ENCODE peak calls at places on chromosome 7, in eight cellular contexts. J, X, V, M, Q, F, U and R are unnamed samples.

GRCh38 chr7:130490888-130491771 is 755 bp upstream of the MEST start:
- DNase-seq in M (no peak), F (no peak), V (peak), Q (peak), U (no peak), J (peak), X (peak), R (no peak)

GRCh38 chr7:155206286-155207020 is 91.2 kb upstream of the INSIG1 start:
- DNase-seq in F (peak), V (no peak), J (peak), M (no peak), Q (peak), X (no peak), U (no peak), R (peak)

GRCh38 chr7:32611201-32611691 is 116.0 kb downstream of the AVL9 start:
- DNase-seq in J (no peak), Q (no peak), U (no peak), M (no peak), V (no peak), F (no peak), X (peak), R (no peak)

GRCh38 chr7:71267734-71268133 is 135.8 kb downstream of the GALNT17 start:
- DNase-seq in X (peak), V (no peak), M (no peak), F (no peak), U (no peak), J (no peak), Q (no peak), R (no peak)

GRCh38 chr7:81926154-81926553 is 156.3 kb upstream of the HGF start:
- DNase-seq in Q (no peak), X (no peak), M (no peak), U (no peak), J (no peak), V (no peak), F (no peak), R (no peak)

GRCh38 chr7:55552320-55553086 is 19.8 kb downstream of the VOPP1 start:
- DNase-seq in J (peak), Q (peak), V (no peak), U (no peak), M (no peak), F (no peak), X (no peak), R (no peak)

GRCh38 chr7:5750026-5750425 is 31.4 kb downstream of the RNF216 start:
- DNase-seq in F (no peak), X (no peak), J (no peak), V (no peak), U (no peak), Q (no peak), M (no peak), R (no peak)

GRCh38 chr7:130008941-130009847 is 42.0 kb downstream of the ZC3HC1 start:
- DNase-seq in M (peak), X (no peak), U (peak), V (no peak), Q (peak), J (peak), F (no peak), R (no peak)

GRCh38 chr7:154598405-154598804 is 404.5 kb downstream of the PAXIP1 start:
- DNase-seq in M (no peak), F (no peak), Q (no peak), U (no peak), V (no peak), X (no peak), J (no peak), R (no peak)

GRCh38 chr7:36563706-36564325 is 160.5 kb downstream of the AOAH start:
- DNase-seq in V (no peak), F (no peak), M (no peak), J (no peak), X (no peak), U (no peak), Q (no peak), R (no peak)

GRCh38 chr7:77184990-77185389 is 14.6 kb downstream of the FGL2 start:
- DNase-seq in Q (no peak), U (no peak), X (no peak), V (no peak), M (no peak), J (no peak), F (no peak), R (no peak)

GRCh38 chr7:13166801-13167200 is 479.4 kb downstream of the ARL4A start:
- DNase-seq in X (no peak), F (no peak), J (no peak), Q (no peak), V (no peak), U (no peak), M (no peak), R (no peak)

GRCh38 chr7:13169356-13169755 is 481.9 kb downstream of the ARL4A start:
- DNase-seq in X (no peak), M (no peak), V (no peak), U (no peak), F (no peak), Q (no peak), J (no peak), R (no peak)

GRCh38 chr7:13161125-13161524 is 473.7 kb downstream of the ARL4A start:
- DNase-seq in M (no peak), F (no peak), V (no peak), J (no peak), U (no peak), Q (no peak), X (no peak), R (no peak)

GRCh38 chr7:13165854-13166253 is 478.4 kb downstream of the ARL4A start:
- DNase-seq in U (no peak), V (no peak), X (no peak), F (no peak), Q (no peak), M (no peak), J (no peak), R (no peak)
- TF ChIP-seq POLR2AphosphoS5 in U (no peak), V (no peak), X (no peak), F (no peak), Q (no peak), M (no peak), J (no peak), R (no peak)

DNA sequence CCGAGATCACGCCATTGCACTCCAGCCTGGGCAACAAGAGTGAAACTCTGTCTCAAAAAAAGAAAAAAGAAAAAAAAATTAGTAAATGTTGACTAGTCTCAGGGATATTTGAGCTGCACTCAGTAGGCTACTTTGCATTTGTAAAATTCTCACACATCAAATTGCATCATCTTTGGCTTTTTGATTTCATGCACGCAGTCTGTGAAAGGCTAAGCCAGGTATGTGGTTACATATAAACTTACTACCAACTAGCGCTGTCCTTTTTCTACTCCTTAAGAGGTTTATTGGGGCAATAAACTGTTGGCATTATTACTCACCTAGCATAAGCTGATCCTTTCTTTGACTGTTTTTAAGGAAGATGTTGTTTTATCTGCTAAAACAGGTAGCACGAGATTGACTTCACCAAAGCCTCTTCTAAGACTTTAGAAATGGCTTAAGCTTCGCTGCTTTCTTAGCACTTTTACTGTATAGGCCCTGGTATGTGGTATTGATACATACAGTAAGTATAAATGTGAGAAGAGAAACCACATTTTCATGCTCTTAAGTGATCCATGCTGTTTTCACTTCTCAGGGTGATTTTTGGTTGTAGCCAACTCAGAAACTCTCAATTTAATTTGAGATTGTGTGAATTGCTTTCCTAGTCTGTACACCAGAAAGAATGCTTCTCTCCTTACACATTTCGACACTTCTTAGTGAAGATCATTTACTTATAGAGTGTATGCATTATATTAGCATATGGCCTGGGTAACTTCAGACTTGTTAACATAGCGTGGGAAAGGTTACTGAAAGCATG is 323.9 kb downstream of the AUTS2 start:
- DNase-seq in X (no peak), U (no peak), M (no peak), V (no peak), F (no peak), Q (no peak), J (no peak), R (no peak)
- TF ChIP-seq POLR2AphosphoS5 in X (no peak), U (no peak), M (no peak), V (no peak), F (no peak), Q (no peak), J (no peak), R (no peak)

GRCh38 chr7:74092321-74092963 is 8.8 kb downstream of the LIMK1 start:
- DNase-seq in M (no peak), F (no peak), V (no peak), Q (peak), X (peak), J (no peak), U (no peak), R (no peak)

GRCh38 chr7:74097937-74098614 is 14.5 kb downstream of the LIMK1 start:
- DNase-seq in M (peak), X (no peak), V (no peak), U (no peak), F (no peak), J (peak), Q (peak), R (no peak)

GRCh38 chr7:74094224-74095095 is 10.9 kb downstream of the LIMK1 start:
- DNase-seq in V (peak), F (peak), Q (peak), X (peak), U (peak), J (peak), M (peak), R (peak)

GRCh38 chr7:74092964-74093339 is 9.3 kb downstream of the LIMK1 start:
- DNase-seq in U (no peak), M (no peak), J (no peak), V (no peak), Q (peak), F (no peak), X (peak), R (peak)

DNA sequence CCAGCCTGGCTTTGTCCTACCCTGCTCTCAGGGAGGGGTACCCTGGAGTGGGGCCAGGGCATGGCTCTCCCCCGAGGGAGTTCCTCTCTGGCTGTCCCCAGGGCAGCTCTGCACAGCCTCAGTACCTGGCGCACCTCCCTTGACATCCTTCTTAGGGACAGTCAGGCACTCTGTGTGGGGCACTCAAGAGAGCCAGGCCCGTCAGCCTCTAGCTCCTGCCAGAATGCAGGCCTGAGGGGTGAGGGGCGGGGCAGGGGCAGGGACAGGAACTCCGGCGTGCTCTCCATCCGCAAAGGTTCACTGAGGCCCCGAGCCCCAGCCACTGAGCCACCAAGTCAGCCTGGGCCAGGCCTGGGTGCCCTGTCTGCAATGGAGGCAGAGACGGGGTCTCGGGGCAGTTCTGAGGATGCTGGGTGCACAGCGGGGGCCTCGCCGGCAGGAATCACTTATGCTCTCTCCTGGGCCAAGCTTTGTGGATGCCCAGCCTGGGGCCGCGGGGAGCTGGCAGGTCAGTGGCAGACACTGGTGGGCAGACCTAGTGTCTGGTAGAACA is 10.1 kb downstream of the LIMK1 start:
- DNase-seq in Q (no peak), F (no peak), M (no peak), J (no peak), V (peak), U (no peak), X (peak), R (no peak)
- TF ChIP-seq POLR2AphosphoS5 in Q (no peak), F (no peak), M (no peak), J (no peak), V (no peak), U (no peak), X (no peak), R (no peak)

DNA sequence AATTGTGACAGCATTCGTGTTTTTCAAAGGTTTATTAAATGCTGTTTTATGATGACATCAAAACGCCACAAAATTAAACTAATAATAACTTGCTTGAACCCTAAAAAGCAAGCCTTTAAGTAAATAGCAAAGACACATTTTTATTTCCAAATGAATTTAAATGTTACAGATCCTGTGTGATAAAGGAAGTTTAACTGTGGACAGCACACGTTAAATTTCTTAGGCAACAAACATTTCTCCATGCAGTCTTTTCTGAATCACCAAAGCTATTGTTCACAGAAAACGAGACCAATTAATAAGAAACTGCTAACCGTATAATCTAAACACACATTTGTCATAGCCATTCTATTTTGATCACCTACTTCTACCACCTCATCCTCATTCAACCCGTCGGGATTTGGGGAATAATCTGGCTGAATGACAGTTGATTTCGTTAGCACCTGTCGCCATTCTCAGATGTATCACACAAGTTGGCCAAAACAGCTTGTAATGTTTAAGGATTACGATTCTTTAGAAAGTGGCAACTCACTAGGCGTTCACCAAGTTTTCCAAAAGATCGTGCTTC is 1.3 kb downstream of the EZH2 start:
- DNase-seq in U (no peak), M (no peak), F (no peak), Q (no peak), X (no peak), J (no peak), V (no peak), R (no peak)
- TF ChIP-seq POLR2AphosphoS5 in U (no peak), M (no peak), F (no peak), Q (no peak), X (no peak), J (peak), V (no peak), R (no peak)

DNA sequence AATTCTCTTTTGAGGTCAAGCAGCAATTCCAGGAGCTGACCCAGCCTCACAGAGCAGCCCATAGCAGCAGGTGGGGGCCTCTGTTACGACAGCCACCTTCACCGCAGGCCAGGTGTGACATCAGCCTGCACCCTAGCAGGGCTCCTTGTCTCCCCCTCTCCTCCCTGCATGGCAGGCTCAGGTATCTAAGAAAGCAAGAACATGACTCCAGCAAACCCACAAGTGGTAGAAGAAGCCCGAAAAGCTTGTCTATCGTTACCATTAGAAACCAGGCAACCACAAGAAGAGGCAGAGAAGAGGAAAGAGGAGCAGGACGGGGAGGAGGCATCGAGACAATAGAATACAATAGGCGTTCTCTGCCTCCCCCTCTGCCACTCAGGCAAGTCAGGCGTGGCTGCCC is 104.0 kb upstream of the PRR15 start:
- DNase-seq in F (no peak), M (no peak), J (no peak), U (no peak), Q (no peak), X (no peak), V (no peak), R (no peak)
- TF ChIP-seq POLR2AphosphoS5 in F (no peak), M (no peak), J (no peak), U (no peak), Q (no peak), X (no peak), V (no peak), R (no peak)

DNA sequence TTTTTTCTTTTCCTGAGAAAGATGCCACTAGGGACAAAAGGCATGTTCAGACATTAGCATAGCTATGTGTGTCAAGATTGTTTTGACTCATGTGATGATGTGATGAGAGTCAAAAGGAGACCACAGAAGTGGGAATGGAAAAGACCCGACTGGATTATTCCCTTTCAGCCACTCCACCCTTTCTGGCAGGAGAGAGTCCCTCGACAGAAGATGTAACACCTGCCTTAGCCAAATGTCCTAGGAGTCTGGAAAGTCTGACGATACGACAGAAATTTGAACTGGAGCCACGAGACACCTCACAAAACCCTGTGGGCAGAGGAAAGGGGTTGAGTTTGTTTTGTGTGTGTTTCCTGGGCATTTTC is 243.3 kb upstream of the GLI3 start:
- DNase-seq in Q (no peak), U (no peak), F (no peak), J (no peak), X (no peak), M (no peak), V (no peak), R (no peak)
- TF ChIP-seq POLR2AphosphoS5 in Q (no peak), U (no peak), F (no peak), J (no peak), X (no peak), M (no peak), V (no peak), R (no peak)

GRCh38 chr7:3243680-3244079 is 57.4 kb upstream of the SDK1 start:
- DNase-seq in V (no peak), Q (no peak), J (no peak), U (no peak), F (no peak), M (no peak), X (no peak), R (no peak)

GRCh38 chr7:3245721-3246120 is 55.3 kb upstream of the SDK1 start:
- DNase-seq in U (no peak), X (no peak), V (no peak), M (no peak), F (no peak), J (no peak), Q (no peak), R (no peak)

GRCh38 chr7:3243256-3243655 is 57.8 kb upstream of the SDK1 start:
- DNase-seq in F (no peak), J (no peak), X (no peak), Q (no peak), U (no peak), M (no peak), V (no peak), R (no peak)

GRCh38 chr7:3245077-3245476 is 56.0 kb upstream of the SDK1 start:
- DNase-seq in V (no peak), J (no peak), U (no peak), X (no peak), M (no peak), Q (no peak), F (no peak), R (no peak)

GRCh38 chr7:3244241-3244814 is 56.7 kb upstream of the SDK1 start:
- DNase-seq in F (no peak), U (peak), V (no peak), M (no peak), Q (no peak), J (no peak), X (no peak), R (no peak)
- TF ChIP-seq POLR2AphosphoS5 in F (no peak), U (no peak), V (no peak), M (no peak), Q (no peak), J (no peak), X (no peak), R (no peak)